ENCODE peak calls at places on chromosomes 2 and 18, in six cellular contexts. V is endothelial cell of umbilical vein, F is A549, B is GM12878, I is K562, C is HepG2. Q is an unnamed sample.

GRCh38 chr2:52365946-52366345 is 1334.0 kb upstream of the NRXN1 start:
- DNase-seq in V (no peak), F (no peak), B (no peak), I (no peak), C (no peak), Q (no peak)

GRCh38 chr18:74994502-74995403 is 214.2 kb downstream of the PTGR3 start:
- DNase-seq in V (peak; percentile 75), F (no peak), B (peak; percentile 35), I (no peak), C (no peak), Q (peak; percentile 79)

GRCh38 chr2:212998629-212999359 is 152.6 kb downstream of the IKZF2 start:
- DNase-seq in V (no peak), F (no peak), B (no peak), I (no peak), C (no peak), Q (no peak)

GRCh38 chr2:164782323-164782722 is 59.3 kb downstream of the COBLL1 start:
- DNase-seq in V (peak; percentile 54), F (no peak), B (no peak), I (no peak), C (no peak), Q (no peak)

GRCh38 chr2:17539993-17540812 is at the start of gene VSNL1:
- DNase-seq in V (peak; percentile 27), F (no peak), B (no peak), I (peak; percentile 71), C (peak; percentile 98), Q (no peak)

GRCh38 chr2:44578401-44579135 is 216.8 kb downstream of the CAMKMT start:
- DNase-seq in V (no peak), F (no peak), B (peak; percentile 54), I (no peak), C (no peak), Q (peak; percentile 93)

GRCh38 chr2:146817613-146818012 is 1027.2 kb upstream of the ACVR2A start:
- DNase-seq in V (peak; percentile 7), F (no peak), B (no peak), I (no peak), C (no peak), Q (no peak)

GRCh38 chr2:165646321-165646801 is 147.7 kb downstream of the GALNT3 start:
- DNase-seq in V (no peak), F (no peak), B (no peak), I (no peak), C (no peak), Q (no peak)

GRCh38 chr2:48444404-48444803 is 85.5 kb upstream of the STON1 start:
- DNase-seq in V (no peak), F (no peak), B (no peak), I (no peak), C (no peak), Q (no peak)

GRCh38 chr2:234437642-234438321 is 59.1 kb downstream of the ARL4C start:
- DNase-seq in V (no peak), F (no peak), B (no peak), I (no peak), C (no peak), Q (no peak)

GRCh38 chr2:176479961-176480360 is 210.7 kb downstream of the MTX2 start:
- DNase-seq in V (no peak), F (no peak), B (no peak), I (no peak), C (no peak), Q (no peak)

GRCh38 chr2:26144031-26144430 is 28.9 kb upstream of the GAREM2 start:
- DNase-seq in V (no peak), F (no peak), B (no peak), I (no peak), C (no peak), Q (peak; percentile 81)

GRCh38 chr2:69539549-69539908 is 102.3 kb upstream of the NFU1 start:
- DNase-seq in V (no peak), F (no peak), B (no peak), I (no peak), C (no peak), Q (no peak)

GRCh38 chr2:16613475-16613874 is 52.2 kb downstream of the CYRIA start:
- DNase-seq in V (peak; percentile 30), F (peak; percentile 42), B (no peak), I (peak; percentile 15), C (peak; percentile 20), Q (peak; percentile 61)

GRCh38 chr2:222024934-222025890 is 273.6 kb downstream of the PAX3 start:
- DNase-seq in V (peak; percentile 50), F (peak; percentile 8), B (no peak), I (no peak), C (peak; percentile 31), Q (peak; percentile 66)

GRCh38 chr2:135820003-135820618 is 16.9 kb downstream of the LCT start:
- DNase-seq in V (no peak), F (no peak), B (peak; percentile 48), I (no peak), C (no peak), Q (peak; percentile 96)

GRCh38 chr2:123051136-123051535 is 974.0 kb upstream of the CNTNAP5 start:
- DNase-seq in V (no peak), F (no peak), B (no peak), I (no peak), C (no peak), Q (no peak)
- TF ChIP-seq MAX in V (no peak), F (no peak), B (no peak), I (no peak), C (no peak), Q (no peak)

GRCh38 chr2:28411956-28412609 is 19.4 kb downstream of the FOSL2 start:
- DNase-seq in V (no peak), F (no peak), B (no peak), I (no peak), C (no peak), Q (no peak)

GRCh38 chr2:28412625-28413151 is 20.0 kb downstream of the FOSL2 start:
- DNase-seq in V (no peak), F (no peak), B (no peak), I (no peak), C (no peak), Q (no peak)

GRCh38 chr2:28413896-28414290 is 21.2 kb downstream of the FOSL2 start:
- DNase-seq in V (no peak), F (no peak), B (no peak), I (no peak), C (no peak), Q (no peak)

GRCh38 chr2:28414583-28414982 is 21.9 kb downstream of the FOSL2 start:
- DNase-seq in V (no peak), F (no peak), B (no peak), I (no peak), C (no peak), Q (no peak)

DNA sequence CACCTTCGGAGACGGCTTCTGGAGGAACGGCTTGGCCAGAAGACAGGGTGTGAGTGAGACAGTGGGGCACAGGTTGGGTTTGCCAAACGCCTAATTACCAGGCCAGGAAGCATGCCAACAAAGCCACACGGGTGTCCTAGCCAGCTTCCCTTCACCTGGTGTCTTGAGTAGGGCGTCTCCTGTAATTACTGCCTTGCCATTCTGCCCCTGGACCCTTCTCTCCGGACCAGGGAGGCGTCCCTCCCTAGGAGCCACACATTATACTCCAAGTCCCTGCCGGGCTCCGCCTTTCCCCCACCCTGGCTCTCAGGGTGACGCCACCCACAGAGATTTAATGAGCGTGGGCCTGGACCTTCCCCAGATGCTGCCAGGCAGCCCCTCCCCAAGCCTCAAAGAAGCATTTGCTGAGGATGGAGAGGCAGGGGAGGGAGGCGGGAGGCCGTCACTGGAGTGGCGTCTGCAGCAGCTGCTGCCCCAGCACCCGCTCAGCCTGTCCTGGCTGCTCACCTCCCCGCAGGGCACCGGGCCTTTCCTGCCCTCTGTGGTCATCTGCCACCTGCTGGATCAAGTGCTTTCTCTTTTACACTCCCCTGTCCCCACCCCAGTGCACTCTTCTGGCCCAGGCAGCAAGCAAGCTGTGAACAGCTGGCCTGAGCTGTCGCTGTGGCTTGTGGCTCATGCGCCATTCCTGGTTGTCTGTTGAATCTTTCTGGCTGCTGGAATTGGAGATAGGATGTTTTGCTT is 20.7 kb downstream of the FOSL2 start:
- DNase-seq in V (no peak), F (no peak), B (no peak), I (peak; percentile 19), C (no peak), Q (peak; percentile 42)
- TF ChIP-seq MYC in V (no peak), F (no peak), B (no peak), I (no peak), C (no peak), Q (no peak)

DNA sequence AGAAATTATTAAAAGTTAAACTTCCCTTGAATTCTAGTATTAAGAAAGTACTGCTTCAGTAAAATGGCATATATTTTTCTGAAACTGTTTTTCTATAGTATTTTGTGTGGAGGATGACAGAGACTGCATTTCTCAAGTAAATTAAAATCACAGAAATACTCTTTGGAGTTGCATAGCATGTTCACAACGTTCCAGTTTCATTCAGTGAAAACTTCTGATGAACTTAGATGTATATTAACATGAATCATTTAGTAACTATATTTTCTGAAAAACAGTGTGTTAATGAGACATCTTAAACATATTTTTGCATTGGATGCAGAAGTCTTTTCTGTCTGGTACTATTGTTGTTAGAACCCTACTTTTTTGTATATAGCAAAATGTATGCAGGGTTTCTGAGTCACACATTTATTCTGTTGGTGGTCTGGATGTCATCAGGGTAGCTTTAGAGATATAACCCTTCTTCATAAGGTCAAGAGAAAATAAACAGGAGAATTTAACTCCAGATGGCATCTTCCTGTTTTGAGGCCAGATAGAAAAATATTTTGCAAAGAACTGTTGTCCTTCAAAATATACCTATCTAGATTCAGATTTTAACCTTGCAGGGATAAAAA is 5.1 kb downstream of the COL3A1 start:
- DNase-seq in V (no peak), F (no peak), B (no peak), I (no peak), C (no peak), Q (no peak)
- H3K4me3 ChIP-seq in V (no peak overlapping the region), F (no peak overlapping the region), B (no peak overlapping the region), I (no peak overlapping the region), C (no peak overlapping the region), Q (no peak overlapping the region)

GRCh38 chr18:48296581-48296980 is 112.6 kb downstream of the ZBTB7C start:
- DNase-seq in V (no peak), F (no peak), B (no peak), I (no peak), C (no peak), Q (no peak)

GRCh38 chr18:48293954-48294893 is 115.0 kb downstream of the ZBTB7C start:
- DNase-seq in V (no peak), F (no peak), B (no peak), I (no peak), C (no peak), Q (peak; percentile 76)

GRCh38 chr18:48294894-48295585 is 114.1 kb downstream of the ZBTB7C start:
- DNase-seq in V (no peak), F (no peak), B (no peak), I (no peak), C (no peak), Q (no peak)

GRCh38 chr18:48297139-48297538 is 112.0 kb downstream of the ZBTB7C start:
- DNase-seq in V (no peak), F (no peak), B (no peak), I (no peak), C (no peak), Q (no peak)

DNA sequence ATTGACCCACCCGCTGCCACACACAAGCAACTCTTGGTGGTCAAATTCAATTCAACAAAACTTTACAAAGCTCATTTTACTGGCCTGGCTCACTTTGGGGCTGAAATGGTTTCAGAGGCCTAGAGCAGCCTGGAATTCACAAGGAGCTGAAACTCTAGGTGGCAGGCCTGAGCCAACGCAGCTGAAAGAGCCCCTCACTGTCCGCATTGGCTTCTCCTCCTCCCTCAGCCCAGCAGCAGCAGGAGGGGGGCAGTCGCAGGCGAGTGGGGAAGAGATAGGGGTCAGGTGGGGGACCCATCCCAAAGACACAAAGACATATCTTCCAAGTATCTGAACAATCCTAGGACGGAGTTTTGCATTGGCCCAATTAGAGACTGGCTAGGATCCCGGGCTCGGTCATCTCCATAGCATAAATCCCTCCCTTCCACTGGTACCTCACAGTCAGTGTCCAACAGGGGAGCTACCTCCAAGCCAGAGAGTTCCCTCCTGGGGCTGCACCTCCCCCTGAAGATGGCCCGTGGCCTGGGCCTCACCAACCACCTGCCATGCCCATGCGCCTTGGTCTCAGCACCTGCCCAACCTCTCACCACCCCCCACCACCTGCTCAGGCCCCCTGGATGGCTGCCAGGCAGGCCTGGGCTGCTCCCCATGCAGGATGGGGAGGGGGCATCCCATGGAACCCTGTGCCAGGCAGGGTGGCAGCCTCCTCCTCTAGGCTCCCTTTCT is 113.4 kb downstream of the ZBTB7C start:
- DNase-seq in V (no peak), F (no peak), B (no peak), I (no peak), C (peak; percentile 3), Q (peak; percentile 36)
- TF ChIP-seq MAX in V (no peak), F (no peak), B (no peak), I (no peak), C (no peak), Q (no peak)

Q was measured in NB4.